ENCODE peak calls at places on chromosomes 11 and 22, in ten cellular contexts. Y is NCI-H510A; Q is Ammon's horn; C is MV-4-11; K is amniotic stem cell; Z is GOT3; R is H7; O is DMS 273 treated with DMSO at 0.1 percent for 48 hours; A is stimulated activated CD4-positive, alpha-beta T cell treated with anti-CD3 and anti-CD28 coated beads, Interleukin-15, amount 100 ng/mL, for 1 hour; H is MG63. B is an unnamed sample.

GRCh38 chr11:75029836-75030631 is 41.3 kb downstream of the NEU3 start:
- DNase-seq in Y (no peak), Q (no peak), C (no peak), K (no peak), Z (no peak), R (no peak), O (no peak), A (no peak), H (no peak), B (no peak)

GRCh38 chr11:44814881-44815592 is 88.3 kb downstream of the TSPAN18 start:
- DNase-seq in Y (no peak), Q (no peak), C (peak; percentile 89), K (no peak), Z (no peak), R (no peak), O (peak; percentile 8), A (no peak), H (no peak), B (no peak)

GRCh38 chr22:37626556-37627075 is 12.9 kb upstream of the SH3BP1 start:
- DNase-seq in Y (no peak), Q (no peak), C (peak; percentile 27), K (no peak), Z (no peak), R (no peak), O (no peak), A (no peak), H (no peak), B (no peak)

GRCh38 chr11:114362958-114363357 is 37.4 kb downstream of the C11orf71 start:
- DNase-seq in Y (no peak), Q (no peak), C (no peak), K (no peak), Z (no peak), R (peak; percentile 36), O (no peak), A (no peak), H (no peak), B (no peak)

GRCh38 chr22:28181332-28181731 is 262.3 kb upstream of the PITPNB start:
- DNase-seq in Y (no peak), Q (no peak), C (no peak), K (no peak), Z (no peak), R (no peak), O (no peak), A (no peak), H (peak; percentile 22), B (no peak)

GRCh38 chr11:122804161-122804560 is 34.1 kb upstream of the CRTAM start:
- DNase-seq in Y (no peak), Q (no peak), C (no peak), K (peak; percentile 56), Z (no peak), R (no peak), O (no peak), A (no peak), H (no peak), B (no peak)

GRCh38 chr11:12546660-12547059 is 127.6 kb upstream of the TEAD1 start:
- DNase-seq in Y (no peak), Q (no peak), C (no peak), K (no peak), Z (no peak), R (no peak), O (no peak), A (no peak), H (no peak), B (no peak)

GRCh38 chr22:31707519-31707918 is 42.4 kb downstream of the PRR14L start:
- DNase-seq in Y (no peak), Q (no peak), C (no peak), K (no peak), Z (no peak), R (no peak), O (no peak), A (no peak), H (no peak), B (no peak)

GRCh38 chr11:65104628-65105027 is 7.0 kb upstream of the TM7SF2 start:
- DNase-seq in Y (no peak), Q (no peak), C (no peak), K (no peak), Z (no peak), R (no peak), O (no peak), A (no peak), H (no peak), B (no peak)

GRCh38 chr11:60974726-60975125 is 3.2 kb downstream of the CD6 start:
- DNase-seq in Y (no peak), Q (peak; percentile 56), C (no peak), K (no peak), Z (no peak), R (no peak), O (no peak), A (no peak), H (no peak), B (peak; percentile 52)

GRCh38 chr11:112174789-112175595 is at the start of gene BCO2:
- DNase-seq in Y (peak; percentile 7), Q (peak; percentile 92), C (peak; percentile 58), K (no peak), Z (no peak), R (peak; percentile 68), O (peak; percentile 0), A (no peak), H (peak; percentile 55), B (peak; percentile 84)

GRCh38 chr11:126443120-126443519 is 87.6 kb downstream of the ST3GAL4 start:
- DNase-seq in Y (peak; percentile 24), Q (peak; percentile 60), C (no peak), K (no peak), Z (no peak), R (no peak), O (no peak), A (no peak), H (no peak), B (peak; percentile 66)

GRCh38 chr11:19689281-19689975 is 23.2 kb upstream of the NAV2 start:
- DNase-seq in Y (no peak), Q (peak; percentile 48), C (no peak), K (no peak), Z (no peak), R (no peak), O (no peak), A (no peak), H (no peak), B (no peak)

GRCh38 chr22:32695451-32695891 is 106.0 kb upstream of the TIMP3 start:
- DNase-seq in Y (no peak), Q (no peak), C (no peak), K (no peak), Z (no peak), R (no peak), O (no peak), A (no peak), H (peak; percentile 65), B (no peak)

GRCh38 chr11:2655834-2656622 is 43.8 kb downstream of the KCNQ1OT1 start:
- DNase-seq in Y (no peak), Q (no peak), C (no peak), K (no peak), Z (no peak), R (peak; percentile 13), O (no peak), A (no peak), H (peak; percentile 15), B (no peak)

B was measured in putamen.